ENCODE peak calls at places on chromosome 17, in six cellular contexts. B, U, M, G, N and F are unnamed samples.

GRCh38 chr17:77723071-77723908 is 235.2 kb upstream of the TNRC6C start:
- DNase-seq in B (no peak), U (peak; percentile 13), M (no peak), G (no peak), N (no peak), F (no peak)

GRCh38 chr17:57524790-57525543 is 220.1 kb downstream of the CCDC182 start:
- DNase-seq in B (no peak), U (no peak), M (no peak), G (no peak), N (no peak), F (no peak)

GRCh38 chr17:65345261-65346060 is 208.3 kb downstream of the RGS9 start:
- DNase-seq in B (no peak), U (no peak), M (no peak), G (no peak), N (peak; percentile 15), F (no peak)

GRCh38 chr17:9936075-9936474 is 31.0 kb upstream of the RCVRN start:
- DNase-seq in B (no peak), U (no peak), M (no peak), G (no peak), N (no peak), F (no peak)

GRCh38 chr17:6551356-6551755 is 5.0 kb downstream of the PITPNM3 start:
- DNase-seq in B (no peak), U (no peak), M (no peak), G (no peak), N (no peak), F (no peak)

GRCh38 chr17:41882756-41883155 is 17.5 kb upstream of the KLHL11 start:
- DNase-seq in B (no peak), U (no peak), M (no peak), G (no peak), N (no peak), F (no peak)

GRCh38 chr17:45719335-45720071 is 64.6 kb upstream of the CRHR1 start:
- DNase-seq in B (peak; percentile 39), U (no peak), M (no peak), G (peak; percentile 27), N (peak; percentile 81), F (no peak)

GRCh38 chr17:53571342-53571741 is 251.4 kb upstream of the KIF2B start:
- DNase-seq in B (no peak), U (no peak), M (no peak), G (peak; percentile 42), N (no peak), F (no peak)

GRCh38 chr17:10600551-10600950 is 51.1 kb upstream of the MYH2 start:
- DNase-seq in B (no peak), U (no peak), M (no peak), G (peak; percentile 21), N (peak; percentile 30), F (no peak)

GRCh38 chr17:61495161-61495857 is 43.1 kb downstream of the TBX4 start:
- DNase-seq in B (no peak), U (no peak), M (no peak), G (peak; percentile 38), N (peak; percentile 36), F (no peak)

GRCh38 chr17:41116292-41116691 is 1.9 kb downstream of the KRTAP4-11 start:
- DNase-seq in B (no peak), U (no peak), M (no peak), G (no peak), N (no peak), F (no peak)

GRCh38 chr17:74513987-74514631 is 17.2 kb downstream of the CD300LB start:
- DNase-seq in B (no peak), U (no peak), M (peak; percentile 66), G (peak; percentile 50), N (peak; percentile 65), F (peak; percentile 38)

GRCh38 chr17:8255499-8255898 is 6.4 kb downstream of the PFAS start:
- DNase-seq in B (no peak), U (no peak), M (no peak), G (no peak), N (no peak), F (no peak)

GRCh38 chr17:40331743-40332641 is 23.0 kb downstream of the RARA start:
- DNase-seq in B (no peak), U (peak; percentile 63), M (no peak), G (peak; percentile 82), N (peak; percentile 75), F (no peak)

GRCh38 chr17:40791808-40792436 is 7.8 kb downstream of the KRT28 start:
- DNase-seq in B (no peak), U (no peak), M (no peak), G (peak; percentile 68), N (peak; percentile 62), F (no peak)

GRCh38 chr17:78315355-78316114 is 44.3 kb downstream of the SOCS3 start:
- DNase-seq in B (no peak), U (peak; percentile 88), M (peak; percentile 88), G (peak; percentile 92), N (peak; percentile 97), F (no peak)

GRCh38 chr17:74646231-74646630 is 22.7 kb upstream of the CD300E start:
- DNase-seq in B (no peak), U (no peak), M (no peak), G (no peak), N (peak; percentile 24), F (no peak)

GRCh38 chr17:38656959-38657823 is 17.6 kb downstream of the EPOP start:
- DNase-seq in B (no peak), U (peak; percentile 29), M (no peak), G (no peak), N (no peak), F (no peak)

GRCh38 chr17:40070895-40071719 is 8.3 kb downstream of the THRA start:
- DNase-seq in B (no peak), U (peak; percentile 94), M (no peak), G (no peak), N (no peak), F (no peak)

GRCh38 chr17:61221597-61222471 is 177.8 kb upstream of the TBX2 start:
- DNase-seq in B (no peak), U (no peak), M (no peak), G (no peak), N (no peak), F (no peak)

GRCh38 chr17:36812762-36813161 is 124.5 kb upstream of the LHX1 start:
- DNase-seq in B (peak; percentile 41), U (no peak), M (no peak), G (no peak), N (no peak), F (no peak)

GRCh38 chr17:54972406-54973138 is 4.0 kb downstream of the STXBP4 start:
- DNase-seq in B (no peak), U (no peak), M (no peak), G (no peak), N (no peak), F (no peak)

GRCh38 chr17:43359469-43360105 is 39.2 kb upstream of the ARL4D start:
- DNase-seq in B (no peak), U (no peak), M (no peak), G (no peak), N (no peak), F (no peak)

GRCh38 chr17:29615492-29616299 is 7.0 kb downstream of the CORO6 start:
- DNase-seq in B (peak; percentile 88), U (peak; percentile 88), M (peak; percentile 77), G (peak; percentile 82), N (peak; percentile 80), F (peak; percentile 89)

GRCh38 chr17:73211745-73212144 is 18.9 kb downstream of the COG1 start:
- DNase-seq in B (no peak), U (no peak), M (no peak), G (no peak), N (no peak), F (no peak)

GRCh38 chr17:80750263-80750662 is 205.6 kb downstream of the RPTOR start:
- DNase-seq in B (no peak), U (no peak), M (no peak), G (no peak), N (no peak), F (no peak)
- TF ChIP-seq CTCF in B (no peak), U (no peak), M (no peak), G (no peak), N (no peak), F (no peak)

GRCh38 chr17:4515501-4515900 is 16.8 kb downstream of the SPNS2 start:
- DNase-seq in B (no peak), U (no peak), M (no peak), G (no peak), N (no peak), F (no peak)
- TF ChIP-seq CTCF in B (no peak), U (no peak), M (no peak), G (no peak), N (no peak), F (no peak)

GRCh38 chr17:48215583-48216139 is 108.1 kb downstream of the SNX11 start:
- DNase-seq in B (peak; percentile 49), U (peak; percentile 26), M (no peak), G (peak; percentile 56), N (peak; percentile 48), F (no peak)
- TF ChIP-seq CTCF in B (peak; percentile 42), U (peak; percentile 65), M (no peak), G (peak; percentile 67), N (peak; percentile 61), F (no peak)

DNA sequence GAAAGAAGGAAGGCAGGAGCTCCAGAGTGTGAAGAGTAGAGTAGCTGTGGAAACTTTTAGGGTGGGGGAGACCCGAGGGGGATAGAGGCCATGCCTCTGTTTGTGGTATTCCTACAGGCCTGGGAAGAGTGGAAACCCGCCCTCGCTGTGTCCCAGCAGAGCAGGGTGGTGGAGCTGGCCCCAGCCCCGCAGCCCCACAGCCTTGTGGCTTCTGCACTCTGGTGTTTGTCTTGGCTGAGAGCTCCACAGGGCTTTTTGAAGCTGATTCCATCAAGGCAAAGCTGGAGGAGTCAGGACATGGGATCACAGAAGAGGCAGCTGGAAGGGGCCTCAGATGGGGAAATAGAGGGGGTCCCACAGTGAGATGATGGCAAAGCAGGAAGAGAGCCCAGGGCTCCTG is 5.1 kb upstream of the WFIKKN2 start:
- DNase-seq in B (no peak), U (no peak), M (no peak), G (no peak), N (no peak), F (no peak)
- TF ChIP-seq CTCF in B (no peak), U (no peak), M (no peak), G (no peak), N (no peak), F (no peak)

GRCh38 chr17:63948521-63948920 is 16.4 kb upstream of the CD79B start:
- DNase-seq in B (no peak), U (no peak), M (no peak), G (no peak), N (no peak), F (no peak)

GRCh38 chr17:63954402-63955063 is 18.2 kb downstream of the SCN4A start:
- DNase-seq in B (no peak), U (no peak), M (no peak), G (no peak), N (no peak), F (peak; percentile 50)

GRCh38 chr17:63947711-63948330 is 15.7 kb upstream of the CD79B start:
- DNase-seq in B (no peak), U (no peak), M (no peak), G (no peak), N (no peak), F (no peak)

GRCh38 chr17:63949576-63950250 is 17.6 kb upstream of the CD79B start:
- DNase-seq in B (no peak), U (no peak), M (no peak), G (no peak), N (no peak), F (no peak)

GRCh38 chr17:63950940-63951907 is 19.1 kb upstream of the CD79B start:
- DNase-seq in B (peak; percentile 75), U (peak; percentile 68), M (no peak), G (no peak), N (no peak), F (peak; percentile 59)
- TF ChIP-seq CTCF in B (peak; percentile 37), U (peak; percentile 51), M (no peak), G (peak; percentile 12), N (peak; percentile 15), F (no peak)